ENCODE peak calls at places on chromosomes 2 and 18, in four cellular contexts. G, D, L and W are unnamed samples.

GRCh38 chr18:77702686-77703085 is 453.0 kb downstream of the GALR1 start:
- DNase-seq in G (no peak), D (no peak), L (peak), W (no peak)

GRCh38 chr2:112073875-112074274 is 18.8 kb downstream of the TMEM87B start:
- DNase-seq in G (no peak), D (peak), L (no peak), W (no peak)

GRCh38 chr2:25375371-25375988 is 33.8 kb upstream of the DNMT3A start:
- DNase-seq in G (no peak), D (no peak), L (no peak), W (peak)

GRCh38 chr2:222753251-222753824 is 81.9 kb downstream of the MOGAT1 start:
- DNase-seq in G (no peak), D (no peak), L (no peak), W (no peak)

GRCh38 chr2:148828941-148829340 is 46.1 kb upstream of the KIF5C start:
- DNase-seq in G (no peak), D (peak), L (no peak), W (no peak)

GRCh38 chr2:45505138-45505537 is 105.9 kb downstream of the SRBD1 start:
- DNase-seq in G (no peak), D (no peak), L (no peak), W (no peak)

GRCh38 chr18:57909620-57910019 is 106.5 kb upstream of the ATP8B1 start:
- DNase-seq in G (no peak), D (no peak), L (no peak), W (no peak)

GRCh38 chr2:212998629-212999359 is 152.6 kb downstream of the IKZF2 start:
- DNase-seq in G (no peak), D (no peak), L (no peak), W (no peak)

GRCh38 chr2:20568501-20569463 is 82.1 kb downstream of the HS1BP3 start:
- DNase-seq in G (no peak), D (peak), L (no peak), W (no peak)

DNA sequence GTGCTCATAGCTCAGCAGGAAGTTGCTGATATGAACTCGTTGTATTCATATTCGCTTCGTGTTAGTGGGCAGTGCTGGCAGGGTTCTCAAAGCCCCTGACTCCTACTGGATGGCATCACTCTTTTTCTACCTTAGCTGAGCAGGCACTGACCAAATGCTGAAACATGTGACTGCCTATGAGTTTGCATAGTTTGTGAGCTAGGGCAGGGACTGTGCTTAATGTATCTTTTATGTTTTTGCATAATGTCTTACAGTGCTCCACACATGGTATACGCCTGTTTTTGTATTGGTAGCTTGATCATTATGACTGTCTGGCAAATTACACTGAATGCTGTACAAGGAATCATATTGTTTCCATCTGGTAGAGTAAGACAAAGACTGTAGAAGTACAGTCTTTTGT is 305.3 kb downstream of the PARD3B start:
- DNase-seq in G (no peak), D (no peak), L (no peak), W (no peak)
- H3K27ac ChIP-seq in G (no peak), D (no peak), L (no peak), W (no peak)

GRCh38 chr2:18384242-18384641 is 176.2 kb downstream of the RDH14 start:
- DNase-seq in G (no peak), D (no peak), L (no peak), W (no peak)

DNA sequence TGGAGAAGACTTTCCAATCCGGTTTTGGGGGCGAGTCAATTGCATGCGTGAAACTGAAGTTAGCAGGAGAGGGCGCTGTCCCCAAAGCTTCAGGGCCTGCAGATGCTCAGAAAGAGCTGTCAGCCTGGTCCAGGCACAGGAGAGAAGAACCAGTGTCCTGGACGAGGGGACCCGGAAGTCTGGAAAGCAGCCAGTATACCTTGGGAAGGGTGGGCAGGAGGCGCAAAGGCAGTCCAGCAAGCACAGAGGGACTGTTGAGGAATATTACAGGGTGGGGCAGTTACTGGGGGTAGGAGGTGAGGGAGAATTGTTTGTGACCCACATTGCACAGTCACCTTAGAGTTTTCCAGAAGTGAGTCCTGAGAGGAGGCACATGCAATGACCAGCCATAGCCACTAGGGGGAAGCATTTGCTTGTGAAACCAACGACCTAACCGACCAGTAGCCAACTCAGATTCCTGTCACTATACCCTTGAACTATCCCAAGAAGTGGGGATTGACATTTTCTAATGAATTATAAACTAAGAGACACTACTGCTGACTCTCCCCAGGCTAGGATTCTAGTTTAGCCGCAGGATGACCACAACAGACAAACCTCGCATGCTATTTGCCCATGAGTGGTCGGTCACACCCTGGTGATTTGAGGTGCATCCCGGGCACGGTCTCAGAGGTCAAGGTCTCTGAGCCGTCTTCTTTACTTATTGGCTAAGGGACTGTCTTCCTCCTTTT is 172.8 kb downstream of the RDH14 start:
- DNase-seq in G (peak), D (peak), L (peak), W (peak)
- H2AFZ ChIP-seq in G (peak), D (no peak), L (peak), W (no peak)

GRCh38 chr2:26457695-26458364 is 20.1 kb downstream of the OTOF start:
- DNase-seq in G (no peak), D (no peak), L (no peak), W (peak)

GRCh38 chr2:26459991-26460612 is 17.8 kb downstream of the OTOF start:
- DNase-seq in G (no peak), D (no peak), L (peak), W (peak)

GRCh38 chr2:26457241-26457666 is 20.7 kb downstream of the OTOF start:
- DNase-seq in G (no peak), D (no peak), L (no peak), W (peak)

GRCh38 chr2:26456701-26457224 is 21.2 kb downstream of the OTOF start:
- DNase-seq in G (no peak), D (no peak), L (no peak), W (peak)

GRCh38 chr2:26458365-26459042 is 19.4 kb downstream of the OTOF start:
- DNase-seq in G (no peak), D (no peak), L (no peak), W (no peak)
- H3K27ac ChIP-seq in G (no peak), D (no peak), L (no peak), W (no peak)

GRCh38 chr2:178394816-178395215 is 56.2 kb downstream of the PRKRA start:
- DNase-seq in G (no peak), D (no peak), L (no peak), W (no peak)

GRCh38 chr2:178395941-178396585 is 54.9 kb downstream of the PRKRA start:
- DNase-seq in G (no peak), D (no peak), L (no peak), W (no peak)

GRCh38 chr2:178392215-178392614 is 58.8 kb downstream of the PRKRA start:
- DNase-seq in G (no peak), D (no peak), L (no peak), W (no peak)

GRCh38 chr2:178395295-178395694 is 55.7 kb downstream of the PRKRA start:
- DNase-seq in G (no peak), D (no peak), L (no peak), W (no peak)

GRCh38 chr2:178397002-178397605 is 53.9 kb downstream of the PRKRA start:
- DNase-seq in G (peak), D (peak), L (peak), W (no peak)
- H2AFZ ChIP-seq in G (no peak), D (peak), L (no peak), W (no peak)

GRCh38 chr2:128324897-128325410 is 6.3 kb upstream of the HS6ST1 start:
- DNase-seq in G (no peak), D (no peak), L (no peak), W (no peak)
- H3K27ac ChIP-seq in G (no peak), D (no peak), L (no peak), W (no peak)

GRCh38 chr2:178863130-178863855 is 56.1 kb upstream of the TTN start:
- DNase-seq in G (no peak), D (no peak), L (no peak), W (no peak)

GRCh38 chr2:178865999-178866398 is 58.8 kb upstream of the TTN start:
- DNase-seq in G (no peak), D (no peak), L (no peak), W (no peak)

GRCh38 chr2:178865121-178865520 is 57.9 kb upstream of the TTN start:
- DNase-seq in G (no peak), D (peak), L (no peak), W (no peak)

GRCh38 chr2:178863856-178864620 is 56.8 kb upstream of the TTN start:
- DNase-seq in G (no peak), D (peak), L (peak), W (peak)

DNA sequence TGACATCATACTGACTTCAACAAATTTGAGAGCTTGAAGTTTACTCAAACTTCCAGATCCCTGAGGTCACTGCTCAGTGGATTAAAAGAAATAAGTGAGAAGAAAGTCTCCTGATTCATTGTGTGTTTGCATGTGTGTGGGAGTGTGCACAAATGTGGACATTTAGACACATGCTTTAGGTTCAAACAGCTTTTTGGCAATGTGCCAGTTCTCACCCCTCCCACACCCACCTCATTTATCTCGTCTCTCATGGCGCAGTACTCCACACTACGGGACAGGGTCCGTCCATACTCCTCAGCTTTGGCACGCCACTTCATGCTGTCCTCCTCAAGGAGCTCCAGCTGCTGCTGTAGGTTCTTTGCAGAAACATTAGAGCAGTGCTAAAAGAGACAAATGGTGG is 58.3 kb upstream of the TTN start:
- DNase-seq in G (no peak), D (no peak), L (no peak), W (no peak)
- H2AFZ ChIP-seq in G (no peak), D (no peak), L (no peak), W (no peak)